ENCODE peak calls at places on chromosomes 6 and 20, in ten cellular contexts. C, L, M, P, E, T, W, F, B and U are unnamed samples.

GRCh38 chr6:117601811-117602150 is 530 bp downstream of the GOPC start:
- DNase-seq in T (no peak), P (no peak), F (peak; percentile 31), M (no peak), W (peak; percentile 51), C (no peak), B (peak; percentile 14), E (no peak), L (no peak), U (no peak)

GRCh38 chr20:57782631-57783041 is 72.8 kb upstream of the PMEPA1 start:
- DNase-seq in B (no peak), E (no peak), F (no peak), P (no peak), C (no peak), T (no peak), W (no peak), M (no peak), L (no peak), U (peak; percentile 15)

GRCh38 chr6:41689171-41690008 is 46.0 kb downstream of the TFEB start:
- DNase-seq in P (no peak), B (no peak), T (no peak), M (no peak), C (no peak), W (no peak), E (no peak), L (no peak), F (no peak), U (no peak)

GRCh38 chr6:122322824-122323223 is 76.6 kb upstream of the HSF2 start:
- DNase-seq in P (no peak), F (no peak), L (no peak), C (no peak), T (no peak), B (no peak), M (no peak), W (peak; percentile 1), E (no peak), U (no peak)

GRCh38 chr6:1296079-1296478 is 15.8 kb upstream of the FOXQ1 start:
- DNase-seq in W (no peak), T (no peak), P (no peak), L (no peak), M (no peak), E (no peak), F (no peak), C (no peak), B (no peak), U (no peak)

GRCh38 chr6:4930025-4930692 is 73.7 kb downstream of the RPP40 start:
- DNase-seq in B (no peak), M (no peak), T (no peak), E (no peak), P (no peak), L (no peak), W (no peak), F (no peak), C (no peak), U (no peak)

GRCh38 chr6:160071805-160072687 is 49.6 kb upstream of the SLC22A1 start:
- DNase-seq in C (no peak), L (no peak), W (no peak), M (peak; percentile 64), F (no peak), E (no peak), P (peak; percentile 34), B (no peak), T (no peak), U (no peak)

GRCh38 chr20:36461600-36462439 is 79.5 kb upstream of the MYL9 start:
- DNase-seq in F (peak; percentile 47), T (peak; percentile 68), E (peak; percentile 56), M (peak; percentile 76), L (peak; percentile 51), W (peak; percentile 61), B (peak; percentile 55), P (peak; percentile 83), C (peak; percentile 42), U (peak; percentile 57)

GRCh38 chr6:40719671-40720374 is 132.7 kb upstream of the LRFN2 start:
- DNase-seq in C (no peak), P (peak; percentile 49), F (peak; percentile 7), M (no peak), W (peak; percentile 47), T (no peak), B (no peak), E (no peak), L (no peak), U (peak; percentile 38)

GRCh38 chr20:46963196-46963529 is 68.5 kb downstream of the EYA2 start:
- DNase-seq in L (peak; percentile 19), T (no peak), E (no peak), P (no peak), M (no peak), W (no peak), C (no peak), F (no peak), B (no peak), U (no peak)

GRCh38 chr20:39264506-39265172 is 302.5 kb downstream of the DHX35 start:
- DNase-seq in M (no peak), W (peak; percentile 56), E (no peak), B (peak; percentile 97), C (peak; percentile 71), P (peak; percentile 80), L (peak; percentile 81), F (peak; percentile 58), T (peak; percentile 65), U (peak; percentile 55)

GRCh38 chr6:9252784-9253183 is 817.4 kb upstream of the SLC35B3 start:
- DNase-seq in P (peak; percentile 57), B (no peak), T (no peak), E (no peak), C (no peak), F (no peak), L (no peak), M (no peak), W (no peak), U (no peak)

GRCh38 chr6:42088101-42088591 is 37.8 kb downstream of the TAF8 start:
- DNase-seq in T (peak; percentile 50), W (no peak), B (peak; percentile 75), L (peak; percentile 51), F (no peak), E (no peak), P (no peak), C (no peak), M (no peak), U (no peak)

GRCh38 chr6:141809901-141810300 is 322.8 kb upstream of the GJE1 start:
- DNase-seq in L (no peak), F (no peak), E (no peak), C (no peak), P (no peak), T (no peak), B (no peak), M (no peak), W (no peak), U (no peak)

GRCh38 chr6:20313086-20313485 is 88.6 kb upstream of the E2F3 start:
- DNase-seq in M (no peak), F (no peak), W (no peak), L (no peak), E (no peak), P (no peak), C (no peak), B (no peak), T (no peak), U (no peak)

GRCh38 chr6:132907915-132908314 is 93.5 kb downstream of the RPS12 start:
- DNase-seq in L (no peak), C (no peak), B (peak; percentile 69), M (no peak), E (no peak), T (no peak), P (no peak), F (no peak), W (no peak), U (no peak)

GRCh38 chr20:1737134-1737533 is 79.6 kb upstream of the SIRPG start:
- DNase-seq in L (no peak), P (no peak), C (no peak), E (no peak), W (no peak), B (no peak), T (no peak), M (no peak), F (no peak), U (no peak)

GRCh38 chr6:141464490-141464889 is 668.2 kb upstream of the GJE1 start:
- DNase-seq in W (peak; percentile 47), P (no peak), T (no peak), L (no peak), F (peak; percentile 6), B (no peak), M (no peak), E (no peak), C (no peak), U (peak; percentile 23)

GRCh38 chr20:16368645-16369292 is 204.5 kb downstream of the KIF16B start:
- DNase-seq in B (no peak), C (no peak), M (no peak), P (no peak), E (no peak), L (no peak), F (no peak), T (peak; percentile 40), W (no peak), U (no peak)
- TF ChIP-seq CTCF in B (no peak), C (no peak), M (no peak), P (no peak), E (no peak), L (no peak), F (no peak), T (no peak), W (no peak), U (no peak)

GRCh38 chr6:55543633-55544309 is 35.2 kb downstream of the HMGCLL1 start:
- DNase-seq in E (no peak), F (no peak), P (peak; percentile 33), M (no peak), W (no peak), B (no peak), T (no peak), L (no peak), C (no peak), U (no peak)
- TF ChIP-seq CTCF in E (no peak), F (no peak), P (peak; percentile 43), M (no peak), W (no peak), B (no peak), T (no peak), L (no peak), C (peak; percentile 34), U (no peak)

DNA sequence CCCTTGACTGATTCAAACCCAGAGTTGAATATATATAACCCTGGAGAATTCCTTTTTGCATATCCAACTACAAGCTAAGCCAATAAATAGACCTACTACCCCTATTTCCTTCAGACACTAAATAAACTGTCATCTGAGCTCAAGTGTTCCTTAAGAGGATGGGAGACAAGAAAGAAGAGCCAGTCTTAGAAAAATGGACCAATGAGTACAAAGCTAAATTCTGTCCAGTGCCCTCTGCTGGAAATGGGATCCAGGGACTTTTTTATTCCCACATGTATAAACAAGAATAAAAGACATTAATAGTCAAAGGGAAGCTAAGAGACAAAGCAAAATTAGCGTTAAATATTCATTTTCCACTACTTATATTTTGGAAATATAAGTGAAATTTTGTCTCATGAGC is 4.8 kb downstream of the PPP1R10 start:
- DNase-seq in T (no peak), P (peak; percentile 26), M (no peak), L (no peak), C (no peak), B (no peak), W (no peak), E (no peak), F (no peak), U (no peak)
- TF ChIP-seq CTCF in T (no peak), P (peak; percentile 41), M (no peak), L (no peak), C (peak; percentile 48), B (no peak), W (no peak), E (peak; percentile 11), F (no peak), U (no peak)

GRCh38 chr6:29792123-29793035 is 35.2 kb upstream of the HLA-G start:
- DNase-seq in M (peak; percentile 78), E (peak; percentile 64), C (peak; percentile 14), B (peak; percentile 67), P (peak; percentile 40), L (peak; percentile 50), T (peak; percentile 70), W (peak; percentile 50), F (peak; percentile 72), U (peak; percentile 82)
- TF ChIP-seq CTCF in M (peak; percentile 39), E (peak; percentile 51), C (peak; percentile 60), B (peak; percentile 75), P (peak; percentile 48), L (peak; percentile 33), T (no peak), W (peak; percentile 48), F (no peak), U (peak; percentile 60)